ENCODE peak calls at places on chromosomes 12 and 14, in six cellular contexts. O, V, Y, X, K and G are unnamed samples.

GRCh38 chr12:88393017-88393767 is 187.1 kb downstream of the KITLG start:
- DNase-seq in O (no peak), K (peak), V (no peak), X (no peak), Y (peak), G (no peak)

GRCh38 chr12:16611146-16611545 is 5.2 kb upstream of the LMO3 start:
- DNase-seq in V (no peak), O (no peak), Y (no peak), K (no peak), X (no peak), G (no peak)

GRCh38 chr12:51270847-51271518 is 768 bp upstream of the SMAGP start:
- DNase-seq in X (no peak), K (peak), O (no peak), Y (peak), V (no peak), G (no peak)

GRCh38 chr12:132593938-132594358 is 16.4 kb downstream of the LRCOL1 start:
- DNase-seq in V (peak), O (no peak), X (peak), K (peak), Y (peak), G (peak)

GRCh38 chr12:53333289-53333688 is 2.9 kb downstream of the SP7 start:
- DNase-seq in X (no peak), K (no peak), O (no peak), V (no peak), Y (no peak), G (no peak)

GRCh38 chr12:24898606-24899005 is 50.3 kb downstream of the BCAT1 start:
- DNase-seq in X (no peak), Y (no peak), V (no peak), O (no peak), K (no peak), G (no peak)

GRCh38 chr12:66290716-66291200 is 11.5 kb upstream of the HELB start:
- DNase-seq in O (no peak), K (no peak), Y (no peak), X (no peak), V (no peak), G (no peak)

GRCh38 chr12:118271199-118271598 is 101.5 kb downstream of the TAOK3 start:
- DNase-seq in K (no peak), Y (no peak), O (no peak), X (no peak), V (no peak), G (no peak)

GRCh38 chr12:119167904-119168303 is 10.8 kb upstream of the HSPB8 start:
- DNase-seq in X (no peak), K (no peak), V (no peak), Y (no peak), O (no peak), G (peak)

GRCh38 chr12:30972035-30972434 is 45.5 kb downstream of the TSPAN11 start:
- DNase-seq in X (no peak), Y (no peak), V (no peak), O (no peak), K (no peak), G (no peak)

GRCh38 chr12:64618953-64619590 is 8.8 kb downstream of the RASSF3 start:
- DNase-seq in K (peak), X (no peak), O (no peak), V (no peak), Y (no peak), G (no peak)

GRCh38 chr12:47843226-47843980 is 23.7 kb upstream of the HDAC7 start:
- DNase-seq in K (no peak), Y (no peak), X (no peak), V (no peak), O (no peak), G (no peak)

GRCh38 chr12:13798162-13798561 is 183.2 kb downstream of the GRIN2B start:
- DNase-seq in X (no peak), O (no peak), V (no peak), Y (no peak), K (no peak), G (no peak)

GRCh38 chr14:104595911-104596450 is 8.6 kb downstream of the TMEM179 start:
- DNase-seq in X (no peak), O (no peak), V (no peak), Y (no peak), K (no peak), G (no peak)

GRCh38 chr14:53055003-53055402 is 98.1 kb downstream of the DDHD1 start:
- DNase-seq in Y (peak), V (no peak), O (no peak), X (no peak), K (peak), G (no peak)

GRCh38 chr12:27966870-27967269 is 5.7 kb downstream of the PTHLH start:
- DNase-seq in V (no peak), X (no peak), K (no peak), O (no peak), Y (peak), G (no peak)

GRCh38 chr12:49920241-49920914 is 16.7 kb upstream of the FAIM2 start:
- DNase-seq in Y (peak), X (peak), V (no peak), K (peak), O (no peak), G (no peak)

GRCh38 chr12:108858399-108859074 is 1.2 kb upstream of the SSH1 start:
- DNase-seq in Y (no peak), X (peak), O (no peak), K (peak), V (no peak), G (peak)

GRCh38 chr12:108418162-108418561 is 79.1 kb upstream of the CMKLR1 start:
- DNase-seq in K (no peak), V (no peak), X (no peak), O (no peak), Y (no peak), G (no peak)

GRCh38 chr14:54637829-54638446 is 71.0 kb downstream of the SAMD4A start:
- DNase-seq in K (no peak), X (no peak), Y (no peak), V (no peak), O (no peak), G (no peak)

GRCh38 chr12:131850856-131851559 is 22.8 kb downstream of the MMP17 start:
- DNase-seq in Y (no peak), O (no peak), V (no peak), X (no peak), K (no peak), G (no peak)

GRCh38 chr14:52553002-52553670 is 500 bp downstream of the GPR137C start:
- DNase-seq in K (peak), X (peak), Y (no peak), V (peak), O (no peak), G (peak)

GRCh38 chr12:130650131-130650530 is 66.0 kb downstream of the RIMBP2 start:
- DNase-seq in O (no peak), Y (no peak), X (no peak), K (no peak), V (no peak), G (no peak)

GRCh38 chr14:34794217-34794616 is 79.8 kb upstream of the CFL2 start:
- DNase-seq in V (no peak), K (no peak), O (no peak), X (no peak), Y (no peak), G (no peak)

GRCh38 chr14:105292810-105293711 is 7.7 kb downstream of the BRF1 start:
- DNase-seq in K (peak), Y (no peak), X (no peak), O (no peak), V (no peak), G (no peak)

GRCh38 chr12:92394895-92395294 is 249.2 kb upstream of the BTG1 start:
- DNase-seq in X (no peak), K (no peak), Y (no peak), O (peak), V (no peak), G (no peak)

GRCh38 chr12:105611340-105611739 is 280.8 kb downstream of the C12orf75 start:
- DNase-seq in V (no peak), K (no peak), X (no peak), Y (no peak), O (no peak), G (no peak)

GRCh38 chr14:100291305-100292075 is 14.8 kb downstream of the SLC25A29 start:
- DNase-seq in Y (no peak), K (no peak), O (no peak), V (no peak), X (peak), G (peak)

GRCh38 chr14:96662116-96662901 is 134.9 kb upstream of the VRK1 start:
- DNase-seq in Y (no peak), V (no peak), O (peak), X (no peak), K (no peak), G (no peak)

GRCh38 chr14:34069854-34070582 is 119.1 kb upstream of the EGLN3 start:
- DNase-seq in V (no peak), O (no peak), K (no peak), X (no peak), Y (no peak), G (no peak)

GRCh38 chr12:2322554-2323120 is 269.9 kb downstream of the CACNA1C start:
- DNase-seq in V (no peak), Y (no peak), K (no peak), O (no peak), X (no peak), G (no peak)

GRCh38 chr12:32235251-32235650 is 128.6 kb downstream of the BICD1 start:
- DNase-seq in O (no peak), K (no peak), Y (no peak), X (no peak), V (no peak), G (no peak)

GRCh38 chr12:54394281-54394719 is 9.8 kb upstream of the ZNF385A start:
- DNase-seq in K (peak), V (peak), Y (peak), X (no peak), O (no peak), G (no peak)

GRCh38 chr14:99884834-99885648 is 91.8 kb downstream of the EML1 start:
- DNase-seq in Y (peak), O (no peak), K (peak), X (no peak), V (no peak), G (no peak)

GRCh38 chr14:23385244-23385643 is 8.4 kb downstream of the CMTM5 start:
- DNase-seq in Y (no peak), X (no peak), K (no peak), V (no peak), O (no peak), G (no peak)
- H3K4me3 ChIP-seq in Y (no peak), X (no peak), K (no peak), V (no peak), O (no peak), G (no peak)

GRCh38 chr12:6607751-6608591 is 792 bp upstream of the CHD4 start:
- DNase-seq in O (no peak), X (peak), K (peak), V (peak), Y (peak), G (no peak)
- TF ChIP-seq POLR2A in O (no peak), X (no peak), K (no peak), V (no peak), Y (no peak), G (no peak)

GRCh38 chr14:23120405-23121251 is 1.6 kb upstream of the CEBPE start:
- DNase-seq in O (peak), X (peak), V (peak), K (peak), Y (peak), G (peak)
- H3K4me3 ChIP-seq in O (no peak), X (no peak), V (no peak), K (peak), Y (no peak), G (no peak)

DNA sequence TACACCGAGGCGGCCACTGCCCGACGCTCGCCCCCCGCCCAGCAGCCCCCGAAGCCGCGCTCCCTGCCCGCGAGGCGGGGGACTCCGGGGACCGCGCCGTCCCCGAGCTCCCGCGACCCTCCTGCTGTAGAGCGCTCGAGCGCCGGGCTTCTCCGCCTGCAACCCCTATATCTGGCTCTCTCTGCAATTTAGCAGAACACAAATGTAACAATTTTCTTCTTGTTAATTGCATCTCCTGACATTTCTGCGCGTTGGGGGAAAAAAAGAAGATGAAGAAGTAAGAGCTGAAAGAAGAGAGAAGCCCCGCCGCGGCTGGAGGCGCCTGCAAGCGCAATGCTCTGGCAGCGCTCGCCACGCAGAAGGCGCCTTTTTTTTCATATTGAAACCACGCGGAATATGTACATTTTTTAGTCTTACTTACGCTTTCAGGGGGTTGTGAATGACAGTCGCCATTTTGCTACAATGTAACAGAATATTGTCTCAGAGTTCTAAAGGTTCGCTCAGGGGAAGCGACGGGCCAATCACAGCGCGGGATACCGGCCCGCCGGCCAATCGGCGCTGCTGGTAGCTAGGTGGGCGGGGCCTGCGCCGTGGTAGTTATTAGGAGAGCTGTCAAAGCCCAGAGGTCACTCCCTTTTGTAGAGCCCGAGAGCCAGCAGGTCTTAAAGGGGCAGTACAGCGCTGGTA is at the start of gene DPF3:
- DNase-seq in Y (peak), O (peak), V (peak), K (peak), X (peak), G (peak)
- TF ChIP-seq POLR2A in Y (no peak), O (no peak), V (no peak), K (no peak), X (peak), G (no peak)

DNA sequence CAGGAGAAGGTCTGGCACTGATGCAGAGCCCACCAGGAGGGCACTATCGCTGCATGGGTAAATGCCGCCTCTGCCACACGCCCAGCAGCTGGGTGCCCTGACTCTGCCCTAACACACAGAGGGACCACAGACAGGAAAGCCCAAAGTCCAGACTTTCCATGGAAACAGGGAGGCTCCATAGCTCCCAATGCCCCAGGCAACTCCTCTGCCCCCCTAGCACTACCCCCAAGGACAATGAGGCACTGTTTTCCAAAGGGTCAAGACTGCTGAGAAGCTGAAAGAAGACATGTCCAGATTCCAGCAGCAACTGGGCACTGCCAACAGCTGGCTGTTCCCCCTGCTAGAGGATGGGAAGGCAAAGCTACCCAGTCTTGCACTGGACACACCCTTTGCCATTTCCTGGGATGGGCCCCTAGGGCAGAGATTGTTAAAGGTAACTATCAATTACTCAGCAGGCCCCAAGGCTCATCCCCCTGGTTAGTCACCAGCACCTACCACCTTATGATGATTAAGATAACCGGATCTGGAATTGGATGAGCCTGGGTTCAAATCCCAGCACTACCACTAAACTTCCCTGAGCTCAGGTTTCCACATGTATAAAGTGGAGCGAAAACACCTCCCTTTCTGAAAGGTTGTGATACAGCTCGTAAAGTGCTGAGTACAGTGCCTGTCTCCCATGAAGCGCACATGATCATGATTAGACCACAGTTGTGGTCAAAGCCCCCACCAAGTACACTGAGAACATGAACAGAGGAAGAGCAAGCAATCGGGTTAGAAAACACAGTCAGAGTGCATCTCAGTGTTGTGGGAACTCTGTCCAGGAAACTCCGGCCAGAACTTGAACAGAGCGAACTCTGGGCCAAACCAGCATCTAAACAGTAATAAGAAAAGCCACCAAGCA is 3.3 kb downstream of the PXN start:
- DNase-seq in X (no peak), K (no peak), O (no peak), Y (no peak), V (peak), G (no peak)
- H3K4me3 ChIP-seq in X (peak), K (no peak), O (peak), Y (no peak), V (no peak), G (peak)

DNA sequence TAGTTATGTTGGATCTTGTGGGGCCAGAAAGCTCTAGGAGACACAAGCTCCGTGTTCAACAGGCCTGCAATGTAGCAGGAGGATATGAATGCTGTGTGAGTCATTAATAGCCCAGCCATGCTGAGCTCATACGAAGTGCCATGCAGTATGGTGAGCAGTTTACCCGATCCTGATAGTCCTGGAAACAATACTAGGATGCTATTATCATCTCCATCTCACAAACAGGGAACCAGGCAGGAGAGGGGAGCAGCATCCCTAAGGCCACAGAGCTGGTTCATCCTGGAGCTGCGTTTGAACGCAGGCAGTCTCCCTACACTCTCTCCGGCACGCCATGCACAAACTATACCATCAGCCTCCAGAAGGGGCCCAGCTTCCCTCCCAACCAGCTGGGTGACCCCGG is 20.5 kb downstream of the TTC7B start:
- DNase-seq in O (no peak), X (no peak), K (peak), V (no peak), Y (no peak), G (no peak)
- TF ChIP-seq POLR2A in O (no peak), X (no peak), K (no peak), V (no peak), Y (no peak), G (no peak)

DNA sequence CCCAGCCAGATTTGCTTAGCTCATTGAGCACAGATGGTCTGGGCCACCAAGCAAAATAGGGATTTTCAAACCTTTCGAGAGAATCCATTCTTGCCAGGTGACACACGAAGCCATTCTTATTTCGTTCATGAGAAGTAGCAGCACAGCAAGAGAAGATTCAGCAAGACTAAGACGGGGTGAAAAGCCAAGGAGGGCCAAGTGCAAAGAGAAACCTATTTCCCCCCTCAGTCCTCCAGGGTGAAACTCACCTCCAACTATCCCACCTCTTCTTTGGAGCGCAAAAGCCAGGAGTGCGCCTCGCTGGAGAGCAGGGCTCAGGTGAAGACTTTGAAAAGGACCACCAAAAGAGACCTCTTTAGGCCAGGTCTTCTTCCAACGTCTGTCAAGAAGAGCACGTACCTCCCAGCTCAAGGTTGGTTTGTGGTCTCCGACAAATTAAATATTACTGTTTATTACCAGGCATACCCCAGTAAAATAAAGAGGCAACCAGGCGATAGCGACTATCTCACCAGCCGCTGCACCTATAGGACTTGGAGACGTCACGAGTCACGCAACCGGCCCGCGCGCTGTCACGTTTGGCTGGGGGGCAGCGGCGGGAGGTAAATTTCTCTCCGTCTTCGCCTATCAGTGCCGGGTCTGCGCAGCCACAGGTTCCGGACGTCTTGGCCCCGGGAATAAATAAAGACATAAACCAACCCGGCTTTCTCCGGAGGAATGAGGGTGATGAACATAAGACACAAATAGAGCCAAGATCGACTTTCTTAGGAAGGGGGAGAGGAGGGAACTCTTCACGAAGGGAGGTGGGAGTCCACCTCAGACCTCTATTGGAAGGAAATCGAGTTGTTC is 1.8 kb upstream of the TBX5 start:
- DNase-seq in K (no peak), X (no peak), Y (no peak), O (no peak), V (no peak), G (no peak)
- H3K4me3 ChIP-seq in K (no peak), X (no peak), Y (no peak), O (peak), V (no peak), G (peak)

GRCh38 chr14:74879427-74880180 is 2.1 kb upstream of the DLST start:
- DNase-seq in K (no peak), X (no peak), V (no peak), O (no peak), Y (peak), G (no peak)

GRCh38 chr14:74875941-74876913 is at the start of gene PROX2:
- DNase-seq in V (peak), Y (no peak), X (no peak), K (peak), O (no peak), G (no peak)

GRCh38 chr14:74882103-74882920 is 596 bp downstream of the DLST start:
- DNase-seq in O (no peak), X (peak), V (peak), Y (no peak), K (peak), G (peak)

GRCh38 chr14:74886001-74886400 is 4.3 kb downstream of the DLST start:
- DNase-seq in V (no peak), K (no peak), Y (no peak), O (no peak), X (no peak), G (no peak)

GRCh38 chr14:74881425-74882102 is at the start of gene DLST:
- DNase-seq in Y (peak), V (peak), O (peak), X (peak), K (peak), G (peak)
- TF ChIP-seq POLR2A in Y (peak), V (peak), O (peak), X (peak), K (peak), G (peak)